ENCODE peak calls at places on chromosomes 7 and 10, in five cellular contexts. U is amniotic stem cell, D is OCI-LY7, T is nephron progenitor cell, N is HL-60. V is an unnamed sample.

GRCh38 chr7:20441346-20441745 is 110.6 kb downstream of the ITGB8 start:
- DNase-seq in N (no peak), T (no peak), U (no peak), D (no peak), V (no peak)

GRCh38 chr10:71269301-71270288 is 49.5 kb upstream of the SLC29A3 start:
- DNase-seq in T (peak), N (no peak), D (no peak), U (no peak), V (no peak)

GRCh38 chr10:111085690-111086353 is 9.0 kb downstream of the ADRA2A start:
- DNase-seq in D (no peak), U (no peak), T (no peak), N (no peak), V (no peak)

GRCh38 chr7:137032436-137032835 is 164.0 kb downstream of the CHRM2 start:
- DNase-seq in T (no peak), U (no peak), D (no peak), N (no peak), V (no peak)

GRCh38 chr10:98423691-98424120 is 8.7 kb upstream of the PYROXD2 start:
- DNase-seq in N (no peak), T (peak), U (no peak), D (peak), V (no peak)

GRCh38 chr10:28495084-28495483 is 37.8 kb upstream of the WAC start:
- DNase-seq in T (no peak), N (no peak), U (no peak), D (no peak), V (no peak)

GRCh38 chr7:79683185-79683890 is 229.9 kb upstream of the MAGI2 start:
- DNase-seq in T (no peak), N (no peak), U (no peak), D (no peak), V (no peak)

GRCh38 chr7:116732788-116733709 is 61.1 kb downstream of the MET start:
- DNase-seq in U (no peak), T (no peak), D (no peak), N (no peak), V (no peak)

GRCh38 chr7:31172071-31172470 is 120.0 kb downstream of the ADCYAP1R1 start:
- DNase-seq in U (no peak), D (no peak), T (no peak), N (no peak), V (no peak)

GRCh38 chr7:158682456-158682855 is 22.1 kb downstream of the NCAPG2 start:
- DNase-seq in N (no peak), T (no peak), U (no peak), D (no peak), V (no peak)

GRCh38 chr10:131477457-131478205 is 166.1 kb upstream of the TCERG1L start:
- DNase-seq in N (no peak), D (no peak), U (no peak), T (no peak), V (peak)

GRCh38 chr10:28790146-28790545 is 112.8 kb downstream of the BAMBI start:
- DNase-seq in N (no peak), T (no peak), D (no peak), U (no peak), V (no peak)